ENCODE peak calls at places on chromosomes 1 and 21, in six cellular contexts. R is stimulated activated CD8-positive, alpha-beta memory T cell treated with anti-CD3 and anti-CD28 coated beads, Interleukin-15, amount 100 ng/mL, for 4 hours; V is T-helper 1 cell; N is RCC 7860; T is heart left ventricle; G is posterior cingulate gyrus. H is an unnamed sample.

GRCh38 chr1:226820935-226821718 is 49.3 kb upstream of the PSEN2 start:
- DNase-seq in N (peak), R (no peak), V (no peak), T (peak), G (no peak), H (peak)

GRCh38 chr1:183633676-183634343 is 1.8 kb downstream of the ARPC5 start:
- DNase-seq in T (no peak), V (no peak), G (no peak), R (no peak), N (peak), H (no peak)

GRCh38 chr1:34758751-34759150 is 789 bp upstream of the GJB4 start:
- DNase-seq in T (no peak), N (peak), G (no peak), R (no peak), V (no peak), H (no peak)

GRCh38 chr1:40919475-40920011 is 57.4 kb upstream of the CITED4 start:
- DNase-seq in T (no peak), G (peak), R (no peak), N (no peak), V (no peak), H (no peak)

GRCh38 chr1:210792250-210792649 is 341.7 kb downstream of the KCNH1 start:
- DNase-seq in G (no peak), R (no peak), N (no peak), V (no peak), T (no peak), H (no peak)

GRCh38 chr1:59156031-59156430 is 140.9 kb upstream of the FGGY start:
- DNase-seq in T (no peak), R (no peak), G (no peak), N (no peak), V (no peak), H (no peak)

GRCh38 chr1:167230437-167230836 is 9.8 kb downstream of the POU2F1 start:
- DNase-seq in R (no peak), N (no peak), V (no peak), T (no peak), G (no peak), H (no peak)

GRCh38 chr1:168823988-168824387 is 95.0 kb upstream of the DPT start:
- DNase-seq in R (no peak), G (no peak), T (peak), N (no peak), V (no peak), H (no peak)

GRCh38 chr1:234197839-234198238 is 175.4 kb upstream of the COA6 start:
- DNase-seq in V (no peak), R (no peak), T (no peak), N (no peak), G (no peak), H (no peak)

GRCh38 chr1:26459148-26459547 is 13.1 kb upstream of the HMGN2 start:
- DNase-seq in N (no peak), T (no peak), G (no peak), V (no peak), R (no peak), H (no peak)

GRCh38 chr1:28640766-28641165 is 2.1 kb downstream of the TAF12 start:
- DNase-seq in N (peak), V (peak), G (no peak), R (no peak), T (no peak), H (no peak)

GRCh38 chr1:185517808-185518419 is 200.9 kb upstream of the IVNS1ABP start:
- DNase-seq in V (no peak), G (no peak), N (no peak), T (no peak), R (no peak), H (no peak)

GRCh38 chr1:224340711-224341384 is 10.9 kb upstream of the NVL start:
- DNase-seq in V (no peak), N (no peak), R (no peak), T (peak), G (peak), H (no peak)

GRCh38 chr21:15840406-15840805 is 110.6 kb downstream of the USP25 start:
- DNase-seq in R (no peak), G (no peak), V (no peak), T (no peak), N (peak), H (no peak)

GRCh38 chr1:210586785-210587184 is 258.1 kb downstream of the HHAT start:
- DNase-seq in T (no peak), G (peak), R (no peak), V (no peak), N (no peak), H (no peak)

GRCh38 chr21:23452384-23453083 is 2154.7 kb downstream of the MRPL39 start:
- DNase-seq in V (no peak), G (no peak), T (no peak), R (no peak), N (peak), H (no peak)

GRCh38 chr1:228876187-228876586 is 140.9 kb downstream of the RHOU start:
- DNase-seq in T (no peak), V (no peak), N (no peak), G (no peak), R (no peak), H (no peak)

GRCh38 chr1:198656500-198656932 is 17.7 kb downstream of the PTPRC start:
- DNase-seq in T (peak), G (no peak), R (peak), N (no peak), V (peak), H (no peak)

GRCh38 chr1:114510235-114511047 is 562 bp downstream of the TRIM33 start:
- DNase-seq in G (peak), T (peak), R (peak), N (peak), V (no peak), H (no peak)

GRCh38 chr1:230090194-230090711 is 23.2 kb downstream of the GALNT2 start:
- DNase-seq in V (no peak), N (peak), G (no peak), R (no peak), T (no peak), H (no peak)

GRCh38 chr21:44286716-44287632 is 1.3 kb downstream of the AIRE start:
- DNase-seq in N (no peak), R (no peak), G (no peak), V (no peak), T (peak), H (no peak)

GRCh38 chr1:177948336-177948972 is 21.4 kb downstream of the SEC16B start:
- DNase-seq in G (peak), R (no peak), V (no peak), N (peak), T (no peak), H (no peak)

GRCh38 chr21:44914176-44914874 is 6.4 kb downstream of the ITGB2 start:
- DNase-seq in R (no peak), G (no peak), V (no peak), T (peak), N (no peak), H (no peak)